ENCODE peak calls at places on chromosomes 16 and 17, in four cellular contexts. One of them, this sample, is unnamed.

GRCh38 chr17:7026471-7027115 is 3.7 kb downstream of the BCL6B start:
- DNase-seq in HL-60: no peak
- DNase-seq in GM12878: no peak
- DNase-seq in H1: no peak
- DNase-seq in this sample: no peak

GRCh38 chr16:27795992-27796614 is 246.2 kb downstream of the KATNIP start:
- DNase-seq in GM12878: no peak
- DNase-seq in H1: peak; percentile 91
- DNase-seq in HL-60: peak; percentile 11
- DNase-seq in this sample: no peak

GRCh38 chr17:64328875-64329405 is 61.7 kb downstream of the PECAM1 start:
- DNase-seq in GM12878: no peak
- DNase-seq in H1: no peak
- DNase-seq in HL-60: no peak
- DNase-seq in this sample: no peak

GRCh38 chr17:33002245-33002644 is 10.6 kb downstream of the SPACA3 start:
- DNase-seq in GM12878: no peak
- DNase-seq in H1: no peak
- DNase-seq in HL-60: no peak
- DNase-seq in this sample: no peak

GRCh38 chr16:50595854-50596253 is 47.7 kb downstream of the NKD1 start:
- DNase-seq in HL-60: no peak
- DNase-seq in H1: no peak
- DNase-seq in GM12878: no peak
- DNase-seq in this sample: no peak

GRCh38 chr16:3188925-3189825 is 1.2 kb downstream of the OR1F1 start:
- DNase-seq in GM12878: no peak
- DNase-seq in H1: peak; percentile 96
- DNase-seq in HL-60: no peak
- DNase-seq in this sample: peak; percentile 76

GRCh38 chr16:4323845-4324478 is 8.1 kb downstream of the GLIS2 start:
- DNase-seq in H1: peak; percentile 77
- DNase-seq in GM12878: no peak
- DNase-seq in HL-60: no peak
- DNase-seq in this sample: peak; percentile 79

GRCh38 chr16:13680021-13680672 is 239.8 kb upstream of the ERCC4 start:
- DNase-seq in H1: no peak
- DNase-seq in HL-60: no peak
- DNase-seq in GM12878: no peak
- DNase-seq in this sample: no peak

GRCh38 chr17:31579265-31579664 is 187.8 kb downstream of the RAB11FIP4 start:
- DNase-seq in H1: no peak
- DNase-seq in HL-60: no peak
- DNase-seq in GM12878: no peak
- DNase-seq in this sample: peak; percentile 77

GRCh38 chr16:67963325-67964321 is 4.8 kb downstream of the SLC12A4 start:
- DNase-seq in HL-60: no peak
- DNase-seq in GM12878: no peak
- DNase-seq in H1: peak; percentile 75
- DNase-seq in this sample: no peak

GRCh38 chr17:38341035-38341721 is 2.6 kb downstream of the GPR179 start:
- DNase-seq in H1: no peak
- DNase-seq in GM12878: no peak
- DNase-seq in HL-60: no peak
- DNase-seq in this sample: peak; percentile 84

GRCh38 chr17:61000911-61001310 is 323.3 kb downstream of the BCAS3 start:
- DNase-seq in H1: no peak
- DNase-seq in GM12878: no peak
- DNase-seq in HL-60: no peak
- DNase-seq in this sample: no peak

GRCh38 chr17:44900894-44901293 is 1.6 kb upstream of the EFTUD2 start:
- DNase-seq in HL-60: peak; percentile 43
- DNase-seq in H1: no peak
- DNase-seq in GM12878: no peak
- DNase-seq in this sample: no peak

GRCh38 chr17:12342609-12343248 is 322.1 kb downstream of the MAP2K4 start:
- DNase-seq in GM12878: no peak
- DNase-seq in H1: peak; percentile 94
- DNase-seq in HL-60: no peak
- DNase-seq in this sample: peak; percentile 24

GRCh38 chr17:79237448-79238053 is 162.9 kb downstream of the ENGASE start:
- DNase-seq in HL-60: no peak
- DNase-seq in GM12878: no peak
- DNase-seq in H1: no peak
- DNase-seq in this sample: no peak

GRCh38 chr17:10151667-10152496 is 46.5 kb downstream of the GAS7 start:
- DNase-seq in H1: no peak
- DNase-seq in GM12878: no peak
- DNase-seq in HL-60: peak; percentile 52
- DNase-seq in this sample: no peak

GRCh38 chr17:8420041-8420934 is 15.4 kb upstream of the NDEL1 start:
- DNase-seq in GM12878: no peak
- DNase-seq in HL-60: no peak
- DNase-seq in H1: no peak
- DNase-seq in this sample: peak; percentile 72

GRCh38 chr17:37117743-37118142 is 169.0 kb downstream of the AATF start:
- DNase-seq in HL-60: no peak
- DNase-seq in H1: no peak
- DNase-seq in GM12878: no peak
- DNase-seq in this sample: no peak

GRCh38 chr16:66616592-66616991 is 12.1 kb downstream of the CMTM3 start:
- DNase-seq in HL-60: no peak
- DNase-seq in H1: no peak
- DNase-seq in GM12878: no peak
- DNase-seq in this sample: no peak

GRCh38 chr17:8479431-8479947 is 43.8 kb downstream of the NDEL1 start:
- DNase-seq in GM12878: no peak
- DNase-seq in HL-60: no peak
- DNase-seq in H1: no peak
- DNase-seq in this sample: no peak

GRCh38 chr17:37710344-37710886 is 34.4 kb downstream of the HNF1B start:
- DNase-seq in H1: peak; percentile 73
- DNase-seq in GM12878: no peak
- DNase-seq in HL-60: peak; percentile 46
- DNase-seq in this sample: peak; percentile 40

GRCh38 chr16:19503461-19504075 is 18.3 kb downstream of the GDE1 start:
- DNase-seq in H1: no peak
- DNase-seq in HL-60: no peak
- DNase-seq in GM12878: no peak
- DNase-seq in this sample: no peak

GRCh38 chr17:30173649-30174048 is 57.0 kb downstream of the NSRP1 start:
- DNase-seq in GM12878: peak; percentile 68
- DNase-seq in HL-60: no peak
- DNase-seq in H1: no peak
- DNase-seq in this sample: no peak

GRCh38 chr16:82584553-82585152 is 42.1 kb upstream of the CDH13 start:
- DNase-seq in GM12878: no peak
- DNase-seq in H1: no peak
- DNase-seq in HL-60: no peak
- DNase-seq in this sample: no peak

GRCh38 chr17:35372846-35373531 is 432 bp downstream of the SLFN11 start:
- DNase-seq in HL-60: no peak
- DNase-seq in H1: no peak
- DNase-seq in GM12878: no peak
- DNase-seq in this sample: peak; percentile 11

GRCh38 chr16:76035689-76036088 is 241.5 kb upstream of the CNTNAP4 start:
- DNase-seq in HL-60: no peak
- DNase-seq in H1: no peak
- DNase-seq in GM12878: no peak
- DNase-seq in this sample: no peak

GRCh38 chr16:31455601-31456314 is 3.5 kb upstream of the ARMC5 start:
- DNase-seq in GM12878: no peak
- DNase-seq in H1: peak; percentile 73
- DNase-seq in HL-60: no peak
- DNase-seq in this sample: peak; percentile 12

DNA sequence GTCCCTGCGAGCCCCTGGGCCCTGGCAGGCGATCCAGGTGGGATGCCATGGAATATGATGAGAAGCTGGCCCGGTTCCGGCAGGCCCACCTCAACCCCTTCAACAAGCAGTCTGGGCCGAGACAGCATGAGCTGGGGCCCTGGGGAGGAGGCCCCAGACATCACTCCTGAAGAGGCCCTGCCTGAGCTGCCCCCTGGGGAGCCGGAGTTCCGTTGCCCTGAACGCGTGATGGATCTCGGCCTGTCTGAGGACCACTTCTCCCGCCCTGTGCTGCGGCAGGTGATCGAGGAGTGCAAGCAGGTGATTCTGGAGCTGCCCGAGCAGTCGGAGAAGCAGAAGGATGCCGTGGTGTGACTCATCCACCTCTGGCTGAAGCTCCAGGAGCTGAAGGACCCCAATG is 33.1 kb downstream of the CDRT15L2 start:
- DNase-seq in HL-60: no peak
- DNase-seq in H1: no peak
- DNase-seq in GM12878: no peak
- DNase-seq in this sample: no peak
- TF ChIP-seq GABPA in HL-60: no peak
- TF ChIP-seq GABPA in H1: no peak
- TF ChIP-seq GABPA in GM12878: no peak
- TF ChIP-seq GABPA in this sample: no peak

GRCh38 chr17:77961741-77962140 is 3.2 kb downstream of the TNRC6C start:
- DNase-seq in H1: no peak
- DNase-seq in GM12878: no peak
- DNase-seq in HL-60: no peak
- DNase-seq in this sample: no peak
- TF ChIP-seq GABPA in H1: no peak
- TF ChIP-seq GABPA in GM12878: no peak
- TF ChIP-seq GABPA in HL-60: no peak
- TF ChIP-seq GABPA in this sample: no peak

DNA sequence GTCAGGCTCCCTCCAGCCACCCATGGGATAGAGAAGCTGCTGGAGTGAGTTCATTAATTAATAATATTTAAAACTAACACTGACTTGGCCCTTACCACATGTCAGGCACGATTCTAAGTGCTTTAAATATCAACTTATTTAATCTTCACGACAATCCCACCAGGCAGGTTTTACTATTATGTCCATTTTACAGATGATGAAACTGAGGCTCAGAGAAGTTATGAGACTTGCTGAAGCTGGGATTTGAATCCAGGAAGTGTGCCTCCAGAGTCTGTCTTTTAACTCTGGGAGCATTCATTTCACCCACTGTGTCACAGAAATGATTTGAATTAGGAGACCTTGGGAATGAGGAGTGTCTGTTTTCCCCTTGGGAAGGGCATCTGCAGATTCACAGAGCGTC is 8.8 kb downstream of the SPNS3 start:
- DNase-seq in GM12878: no peak
- DNase-seq in H1: no peak
- DNase-seq in HL-60: no peak
- DNase-seq in this sample: no peak
- TF ChIP-seq GABPA in GM12878: no peak
- TF ChIP-seq GABPA in H1: no peak
- TF ChIP-seq GABPA in HL-60: no peak
- TF ChIP-seq GABPA in this sample: no peak

GRCh38 chr16:77723108-77723514 is 797 bp downstream of the NUDT7 start:
- DNase-seq in HL-60: peak; percentile 65
- DNase-seq in H1: no peak
- DNase-seq in GM12878: no peak
- DNase-seq in this sample: peak; percentile 58
- TF ChIP-seq GABPA in HL-60: peak; percentile 17
- TF ChIP-seq GABPA in H1: no peak
- TF ChIP-seq GABPA in GM12878: no peak
- TF ChIP-seq GABPA in this sample: no peak

GRCh38 chr16:88469615-88470395 is 16.7 kb downstream of the ZFPM1 start:
- DNase-seq in GM12878: no peak
- DNase-seq in HL-60: no peak
- DNase-seq in H1: no peak
- DNase-seq in this sample: no peak
- TF ChIP-seq GABPA in GM12878: no peak
- TF ChIP-seq GABPA in HL-60: no peak
- TF ChIP-seq GABPA in H1: no peak
- TF ChIP-seq GABPA in this sample: no peak

DNA sequence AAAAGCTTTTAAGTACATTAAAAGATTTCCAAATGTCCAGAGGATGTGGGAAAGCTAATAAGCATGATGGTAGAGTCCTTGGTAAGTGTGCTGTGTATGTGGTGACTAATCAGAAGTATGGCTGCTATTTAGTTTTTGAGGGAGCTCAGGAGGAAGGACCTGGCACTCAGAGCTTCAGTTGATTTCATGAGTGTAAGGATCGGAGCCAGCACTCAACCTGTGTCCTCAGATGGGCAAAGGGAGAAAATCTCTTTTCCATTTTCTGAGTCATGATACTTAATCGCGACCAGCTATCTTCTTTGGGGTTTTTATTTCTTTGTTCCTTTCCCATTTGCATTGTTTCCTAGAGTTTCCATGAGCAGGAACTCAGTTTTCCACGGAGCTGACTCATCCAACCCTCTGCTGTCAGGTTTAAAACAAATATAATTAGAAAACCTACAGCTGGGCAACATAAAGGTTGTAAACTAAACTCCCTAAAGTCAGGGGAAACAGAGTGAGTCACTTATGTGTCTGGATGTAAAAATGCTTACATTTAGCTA is 125.4 kb downstream of the MAP2K6 start:
- DNase-seq in H1: no peak
- DNase-seq in GM12878: no peak
- DNase-seq in HL-60: no peak
- DNase-seq in this sample: no peak
- TF ChIP-seq GABPA in H1: no peak
- TF ChIP-seq GABPA in GM12878: no peak
- TF ChIP-seq GABPA in HL-60: no peak
- TF ChIP-seq GABPA in this sample: no peak

DNA sequence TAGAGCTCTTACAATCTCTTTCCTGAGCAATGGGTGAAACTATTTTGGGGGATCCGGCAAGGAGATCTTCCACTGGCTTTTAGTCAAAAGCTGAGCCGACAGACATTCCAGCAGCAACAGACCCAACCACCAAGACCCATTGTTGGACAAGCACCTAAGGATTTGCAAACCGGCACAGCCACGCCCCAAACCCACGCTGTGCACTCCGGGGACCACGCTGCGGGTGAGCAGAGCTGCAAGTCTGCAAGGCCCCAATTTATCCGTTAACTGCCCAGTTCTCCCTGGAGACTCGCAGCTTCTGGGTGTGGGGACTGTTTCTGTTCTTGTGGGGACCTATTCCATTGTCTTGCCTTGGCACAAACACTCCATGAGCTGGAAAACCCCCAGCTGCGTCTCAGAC is 45.9 kb downstream of the C16orf95 start:
- DNase-seq in HL-60: no peak
- DNase-seq in GM12878: no peak
- DNase-seq in H1: no peak
- DNase-seq in this sample: no peak
- TF ChIP-seq GABPA in HL-60: no peak
- TF ChIP-seq GABPA in GM12878: no peak
- TF ChIP-seq GABPA in H1: no peak
- TF ChIP-seq GABPA in this sample: no peak

DNA sequence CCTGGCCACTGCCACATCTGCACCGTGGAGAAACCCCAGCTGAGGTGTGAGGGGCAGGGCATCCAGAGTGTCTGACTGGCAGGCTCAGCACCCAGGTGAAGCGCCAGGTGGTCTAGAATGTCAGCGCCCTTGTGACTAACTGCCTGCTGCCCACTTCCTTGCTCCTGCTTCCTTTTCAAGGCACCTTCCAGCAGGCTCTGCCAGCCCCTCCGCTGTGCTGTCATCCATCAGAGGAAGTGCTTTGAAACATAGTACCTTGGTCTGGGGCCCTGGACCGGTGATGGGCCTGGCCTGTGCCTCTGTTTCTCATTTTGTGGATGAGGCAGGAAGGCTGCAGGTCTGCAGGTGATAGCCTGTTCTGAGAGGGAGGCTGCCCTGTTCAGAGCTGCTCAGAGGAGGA is 5.5 kb downstream of the SPNS2 start:
- DNase-seq in GM12878: no peak
- DNase-seq in H1: no peak
- DNase-seq in HL-60: no peak
- DNase-seq in this sample: no peak
- TF ChIP-seq GABPA in GM12878: no peak
- TF ChIP-seq GABPA in H1: no peak
- TF ChIP-seq GABPA in HL-60: no peak
- TF ChIP-seq GABPA in this sample: no peak

GRCh38 chr16:49556252-49557069 is 182.9 kb downstream of the C16orf78 start:
- DNase-seq in HL-60: no peak
- DNase-seq in GM12878: no peak
- DNase-seq in H1: no peak
- DNase-seq in this sample: no peak
- TF ChIP-seq GABPA in HL-60: no peak
- TF ChIP-seq GABPA in GM12878: no peak
- TF ChIP-seq GABPA in H1: no peak
- TF ChIP-seq GABPA in this sample: no peak